ENCODE peak calls at places on chromosomes 13 and 19, in ten cellular contexts. V is MM.1S, O is GM23248, J is SK-N-SH, I is HCT116, Z is hepatocyte, Q is PC-3, E is OCI-LY7, T is PC-9, X is Karpas-422. K is an unnamed sample.
A peak's percentile ranks its signal among the peaks of the same experiment; 100 is the strongest.

GRCh38 chr13:84648069-84648640 is 765.9 kb upstream of the SLITRK1 start:
- DNase-seq in V (no peak), O (peak; percentile 25), J (no peak), I (no peak), Z (no peak), Q (peak; percentile 14), E (no peak), T (no peak), X (no peak), K (no peak)

GRCh38 chr13:25067054-25067453 is 28.9 kb upstream of the PABPC3 start:
- DNase-seq in V (no peak), O (no peak), J (no peak), I (no peak), Z (no peak), Q (no peak), E (no peak), T (no peak), X (no peak), K (peak; percentile 42)

GRCh38 chr13:108915095-108915633 is 285.8 kb downstream of the MYO16 start:
- DNase-seq in V (peak; percentile 59), O (peak; percentile 68), J (peak; percentile 41), I (no peak), Z (peak; percentile 59), Q (peak; percentile 31), E (no peak), T (peak; percentile 31), X (no peak), K (peak; percentile 39)

GRCh38 chr13:20230913-20231838 is 943 bp downstream of the GJB6 start:
- DNase-seq in V (no peak), O (no peak), J (no peak), I (no peak), Z (no peak), Q (no peak), E (no peak), T (no peak), X (no peak), K (peak; percentile 48)

GRCh38 chr19:49869009-49869483 is 1.7 kb upstream of the PNKP start:
- DNase-seq in V (no peak), O (no peak), J (peak; percentile 60), I (no peak), Z (no peak), Q (no peak), E (no peak), T (no peak), X (no peak), K (no peak)

GRCh38 chr13:33290421-33290965 is 4.9 kb upstream of the STARD13 start:
- DNase-seq in V (no peak), O (no peak), J (no peak), I (no peak), Z (no peak), Q (no peak), E (no peak), T (no peak), X (no peak), K (no peak)

GRCh38 chr13:74573654-74574053 is 439.4 kb upstream of the KLF12 start:
- DNase-seq in V (no peak), O (no peak), J (no peak), I (no peak), Z (no peak), Q (no peak), E (no peak), T (no peak), X (peak; percentile 72), K (peak; percentile 78)

GRCh38 chr13:113474179-113474578 is 16.3 kb downstream of the DCUN1D2 start:
- DNase-seq in V (no peak), O (peak; percentile 23), J (no peak), I (no peak), Z (no peak), Q (no peak), E (no peak), T (no peak), X (no peak), K (no peak)

GRCh38 chr13:109576331-109576813 is 210.0 kb downstream of the IRS2 start:
- DNase-seq in V (no peak), O (no peak), J (no peak), I (no peak), Z (peak; percentile 48), Q (peak; percentile 60), E (no peak), T (no peak), X (no peak), K (no peak)

GRCh38 chr19:28472843-28473242 is 740.1 kb downstream of the UQCRFS1 start:
- DNase-seq in V (no peak), O (peak; percentile 30), J (no peak), I (no peak), Z (no peak), Q (no peak), E (no peak), T (no peak), X (no peak), K (no peak)

GRCh38 chr19:2652504-2653099 is 49.9 kb downstream of the GNG7 start:
- DNase-seq in V (no peak), O (no peak), J (no peak), I (no peak), Z (no peak), Q (no peak), E (no peak), T (no peak), X (no peak), K (no peak)

GRCh38 chr19:2648528-2648937 is 54.0 kb downstream of the GNG7 start:
- DNase-seq in V (peak; percentile 72), O (peak; percentile 83), J (peak; percentile 93), I (peak; percentile 51), Z (peak; percentile 83), Q (peak; percentile 83), E (peak; percentile 84), T (peak; percentile 74), X (peak; percentile 88), K (peak; percentile 86)

GRCh38 chr19:2648099-2648498 is 54.4 kb downstream of the GNG7 start:
- DNase-seq in V (no peak), O (no peak), J (no peak), I (no peak), Z (no peak), Q (no peak), E (no peak), T (no peak), X (no peak), K (no peak)

GRCh38 chr19:2653717-2654584 is 48.5 kb downstream of the GNG7 start:
- DNase-seq in V (no peak), O (peak; percentile 38), J (peak; percentile 16), I (no peak), Z (no peak), Q (no peak), E (no peak), T (no peak), X (no peak), K (peak; percentile 77)

DNA sequence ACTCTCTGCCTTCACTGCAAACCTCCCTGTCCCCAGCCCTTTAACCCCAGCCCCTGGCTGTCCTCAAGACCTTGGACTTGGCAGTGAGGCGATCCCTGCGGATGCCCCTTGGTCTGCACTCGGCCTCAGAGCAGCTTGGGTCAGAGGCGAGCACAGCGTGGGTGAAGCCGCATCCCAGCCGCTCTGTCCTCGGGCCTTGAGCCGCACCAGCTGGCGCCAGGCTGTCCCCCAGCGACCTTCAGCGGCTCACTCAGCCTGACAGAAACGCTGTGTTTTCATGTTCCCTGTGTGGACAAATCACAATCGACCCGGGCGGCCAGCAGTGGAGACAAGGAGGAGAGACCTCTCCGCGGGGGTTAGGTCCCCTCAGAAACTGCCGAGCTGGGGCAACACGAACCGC is 52.0 kb downstream of the GNG7 start:
- DNase-seq in V (no peak), O (no peak), J (no peak), I (no peak), Z (no peak), Q (no peak), E (no peak), T (no peak), X (no peak), K (no peak)
- H3K9me2 ChIP-seq in V (no peaks in the 10 kb centered on the region), O (no peaks in the 10 kb centered on the region), J (no peaks in the 10 kb centered on the region), I (no peaks in the 10 kb centered on the region), Z (no peaks in the 10 kb centered on the region), Q (no peaks in the 10 kb centered on the region), E (no peaks in the 10 kb centered on the region), T (no peaks in the 10 kb centered on the region), X (no peaks in the 10 kb centered on the region), K (no peaks in the 10 kb centered on the region)

GRCh38 chr19:39172700-39173501 is 23.9 kb upstream of the NCCRP1 start:
- DNase-seq in V (no peak), O (no peak), J (no peak), I (no peak), Z (no peak), Q (no peak), E (no peak), T (no peak), X (no peak), K (no peak)

GRCh38 chr19:39173502-39173991 is 23.2 kb upstream of the NCCRP1 start:
- DNase-seq in V (no peak), O (no peak), J (no peak), I (no peak), Z (no peak), Q (no peak), E (no peak), T (no peak), X (no peak), K (no peak)

GRCh38 chr19:39175564-39175963 is 21.2 kb upstream of the NCCRP1 start:
- DNase-seq in V (no peak), O (no peak), J (no peak), I (no peak), Z (no peak), Q (no peak), E (no peak), T (no peak), X (no peak), K (no peak)

GRCh38 chr19:39174558-39175544 is 21.9 kb upstream of the NCCRP1 start:
- DNase-seq in V (no peak), O (no peak), J (no peak), I (no peak), Z (no peak), Q (no peak), E (no peak), T (no peak), X (no peak), K (no peak)

GRCh38 chr19:39174142-39174541 is 22.6 kb upstream of the NCCRP1 start:
- DNase-seq in V (no peak), O (no peak), J (no peak), I (no peak), Z (no peak), Q (no peak), E (no peak), T (no peak), X (no peak), K (no peak)
- H3K9me2 ChIP-seq in V (no peaks in the 10 kb centered on the region), O (no peaks in the 10 kb centered on the region), J (no peaks in the 10 kb centered on the region), I (no peaks in the 10 kb centered on the region), Z (no peaks in the 10 kb centered on the region), Q (no peaks in the 10 kb centered on the region), E (no peaks in the 10 kb centered on the region), T (no peaks in the 10 kb centered on the region), X (no peaks in the 10 kb centered on the region), K (no peaks in the 10 kb centered on the region)

DNA sequence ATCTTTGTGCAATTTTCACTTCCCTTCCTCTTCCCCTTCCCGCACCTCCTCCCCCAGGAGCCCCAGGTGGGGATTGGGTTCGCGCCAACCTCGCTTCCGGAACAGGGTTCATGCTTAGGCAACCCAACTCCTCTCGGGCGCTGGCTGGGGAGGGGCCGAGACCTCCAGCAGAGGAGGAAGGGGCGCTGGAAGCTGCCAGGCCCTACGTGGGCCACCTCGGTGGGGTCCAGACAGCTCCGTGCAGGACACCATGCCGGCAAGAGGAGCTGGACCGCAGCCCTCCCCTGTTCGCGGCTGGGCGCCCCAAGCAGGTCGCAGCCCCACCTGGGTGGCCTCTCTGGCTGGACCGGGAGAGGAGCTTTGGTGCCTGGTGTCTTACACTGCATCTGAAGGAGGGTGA is 91.1 kb downstream of the SPACA7 start:
- DNase-seq in V (no peak), O (no peak), J (no peak), I (no peak), Z (no peak), Q (no peak), E (no peak), T (no peak), X (no peak), K (no peak)
- H3K9me2 ChIP-seq in V (no peaks in the 10 kb centered on the region), O (no peaks in the 10 kb centered on the region), J (no peaks in the 10 kb centered on the region), I (no peaks in the 10 kb centered on the region), Z (no peaks in the 10 kb centered on the region), Q (no peaks in the 10 kb centered on the region), E (no peaks in the 10 kb centered on the region), T (no peaks in the 10 kb centered on the region), X (no peaks in the 10 kb centered on the region), K (no peaks in the 10 kb centered on the region)

GRCh38 chr13:69280399-69280798 is 827.2 kb upstream of the ATXN8OS start:
- DNase-seq in V (no peak), O (no peak), J (no peak), I (no peak), Z (no peak), Q (no peak), E (no peak), T (no peak), X (no peak), K (no peak)
- H3K9me2 ChIP-seq in V (no peaks in the 10 kb centered on the region), O (no peaks in the 10 kb centered on the region), J (no peaks in the 10 kb centered on the region), I (no peaks in the 10 kb centered on the region), Z (no peaks in the 10 kb centered on the region), Q (no peaks in the 10 kb centered on the region), E (no peaks in the 10 kb centered on the region), T (no peaks in the 10 kb centered on the region), X (no peaks in the 10 kb centered on the region), K (peaks cover 3% of the 10 kb centered on the region)